ENCODE peak calls at places on chromosomes 2 and 18, in seven cellular contexts. One of them, this sample, is unnamed.

GRCh38 chr2:232352511-232353091 is 25.9 kb upstream of the ALPP start:
- DNase-seq in foreskin fibroblast: no peak
- DNase-seq in KG1: no peak
- DNase-seq in AG08396: no peak
- DNase-seq in activated CD8-positive, alpha-beta memory T cell treated with anti-CD3 and anti-CD28 coated beads, Interleukin-2, amount 50 U/mL, for 48 hours: no peak
- DNase-seq in right lobe of liver: no peak
- DNase-seq in ACHN: no peak
- DNase-seq in this sample: no peak

GRCh38 chr2:102159295-102159694 is 16.7 kb downstream of the IL1R1 start:
- DNase-seq in AG08396: no peak
- DNase-seq in KG1: no peak
- DNase-seq in activated CD8-positive, alpha-beta memory T cell treated with anti-CD3 and anti-CD28 coated beads, Interleukin-2, amount 50 U/mL, for 48 hours: no peak
- DNase-seq in right lobe of liver: no peak
- DNase-seq in foreskin fibroblast: peak; percentile 36
- DNase-seq in ACHN: no peak
- DNase-seq in this sample: no peak

GRCh38 chr2:98293003-98293402 is 53.3 kb upstream of the CNGA3 start:
- DNase-seq in activated CD8-positive, alpha-beta memory T cell treated with anti-CD3 and anti-CD28 coated beads, Interleukin-2, amount 50 U/mL, for 48 hours: no peak
- DNase-seq in AG08396: no peak
- DNase-seq in ACHN: no peak
- DNase-seq in right lobe of liver: no peak
- DNase-seq in foreskin fibroblast: no peak
- DNase-seq in KG1: no peak
- DNase-seq in this sample: no peak

GRCh38 chr2:99573624-99574251 is 83.9 kb upstream of the REV1 start:
- DNase-seq in right lobe of liver: no peak
- DNase-seq in activated CD8-positive, alpha-beta memory T cell treated with anti-CD3 and anti-CD28 coated beads, Interleukin-2, amount 50 U/mL, for 48 hours: no peak
- DNase-seq in AG08396: no peak
- DNase-seq in ACHN: no peak
- DNase-seq in foreskin fibroblast: no peak
- DNase-seq in KG1: no peak
- DNase-seq in this sample: no peak

GRCh38 chr2:203909192-203909945 is 27.2 kb upstream of the ICOS start:
- DNase-seq in KG1: no peak
- DNase-seq in foreskin fibroblast: peak; percentile 71
- DNase-seq in AG08396: peak; percentile 72
- DNase-seq in ACHN: peak; percentile 49
- DNase-seq in activated CD8-positive, alpha-beta memory T cell treated with anti-CD3 and anti-CD28 coated beads, Interleukin-2, amount 50 U/mL, for 48 hours: no peak
- DNase-seq in right lobe of liver: no peak
- DNase-seq in this sample: peak; percentile 15

GRCh38 chr2:158745067-158745865 is 49.9 kb upstream of the DAPL1 start:
- DNase-seq in AG08396: peak; percentile 25
- DNase-seq in ACHN: peak; percentile 70
- DNase-seq in KG1: peak; percentile 20
- DNase-seq in foreskin fibroblast: peak; percentile 39
- DNase-seq in right lobe of liver: peak; percentile 58
- DNase-seq in activated CD8-positive, alpha-beta memory T cell treated with anti-CD3 and anti-CD28 coated beads, Interleukin-2, amount 50 U/mL, for 48 hours: no peak
- DNase-seq in this sample: peak; percentile 69

GRCh38 chr2:132253496-132254305 is 91.9 kb upstream of the ANKRD30BL start:
- DNase-seq in activated CD8-positive, alpha-beta memory T cell treated with anti-CD3 and anti-CD28 coated beads, Interleukin-2, amount 50 U/mL, for 48 hours: no peak
- DNase-seq in KG1: no peak
- DNase-seq in AG08396: no peak
- DNase-seq in right lobe of liver: no peak
- DNase-seq in ACHN: no peak
- DNase-seq in foreskin fibroblast: no peak
- DNase-seq in this sample: no peak

GRCh38 chr2:189210250-189211075 is 30.9 kb upstream of the COL5A2 start:
- DNase-seq in AG08396: peak; percentile 64
- DNase-seq in right lobe of liver: no peak
- DNase-seq in ACHN: peak; percentile 81
- DNase-seq in KG1: no peak
- DNase-seq in activated CD8-positive, alpha-beta memory T cell treated with anti-CD3 and anti-CD28 coated beads, Interleukin-2, amount 50 U/mL, for 48 hours: no peak
- DNase-seq in foreskin fibroblast: peak; percentile 88
- DNase-seq in this sample: peak; percentile 91

GRCh38 chr2:190432567-190433231 is 24.5 kb downstream of the MFSD6 start:
- DNase-seq in right lobe of liver: no peak
- DNase-seq in AG08396: no peak
- DNase-seq in ACHN: no peak
- DNase-seq in KG1: no peak
- DNase-seq in activated CD8-positive, alpha-beta memory T cell treated with anti-CD3 and anti-CD28 coated beads, Interleukin-2, amount 50 U/mL, for 48 hours: no peak
- DNase-seq in foreskin fibroblast: no peak
- DNase-seq in this sample: no peak

GRCh38 chr18:13914756-13915155 is 580 bp downstream of the MC2R start:
- DNase-seq in ACHN: no peak
- DNase-seq in KG1: no peak
- DNase-seq in AG08396: no peak
- DNase-seq in right lobe of liver: no peak
- DNase-seq in activated CD8-positive, alpha-beta memory T cell treated with anti-CD3 and anti-CD28 coated beads, Interleukin-2, amount 50 U/mL, for 48 hours: no peak
- DNase-seq in foreskin fibroblast: no peak
- DNase-seq in this sample: no peak

GRCh38 chr2:151999058-151999457 is 99.8 kb downstream of the CACNB4 start:
- DNase-seq in activated CD8-positive, alpha-beta memory T cell treated with anti-CD3 and anti-CD28 coated beads, Interleukin-2, amount 50 U/mL, for 48 hours: peak; percentile 65
- DNase-seq in KG1: no peak
- DNase-seq in foreskin fibroblast: peak; percentile 29
- DNase-seq in AG08396: peak; percentile 61
- DNase-seq in ACHN: peak; percentile 57
- DNase-seq in right lobe of liver: peak; percentile 53
- DNase-seq in this sample: peak; percentile 26

GRCh38 chr2:44348385-44348784 is 12.9 kb downstream of the PREPL start:
- DNase-seq in AG08396: peak; percentile 39
- DNase-seq in right lobe of liver: no peak
- DNase-seq in ACHN: no peak
- DNase-seq in KG1: no peak
- DNase-seq in foreskin fibroblast: peak; percentile 34
- DNase-seq in activated CD8-positive, alpha-beta memory T cell treated with anti-CD3 and anti-CD28 coated beads, Interleukin-2, amount 50 U/mL, for 48 hours: no peak
- DNase-seq in this sample: no peak

GRCh38 chr2:143581989-143582719 is 452.9 kb downstream of the ARHGAP15 start:
- DNase-seq in KG1: no peak
- DNase-seq in ACHN: peak; percentile 5
- DNase-seq in right lobe of liver: no peak
- DNase-seq in AG08396: no peak
- DNase-seq in activated CD8-positive, alpha-beta memory T cell treated with anti-CD3 and anti-CD28 coated beads, Interleukin-2, amount 50 U/mL, for 48 hours: no peak
- DNase-seq in foreskin fibroblast: peak; percentile 14
- DNase-seq in this sample: peak; percentile 1

GRCh38 chr2:210445116-210445707 is 31.3 kb downstream of the LANCL1 start:
- DNase-seq in foreskin fibroblast: no peak
- DNase-seq in KG1: peak; percentile 4
- DNase-seq in activated CD8-positive, alpha-beta memory T cell treated with anti-CD3 and anti-CD28 coated beads, Interleukin-2, amount 50 U/mL, for 48 hours: no peak
- DNase-seq in ACHN: peak; percentile 47
- DNase-seq in AG08396: peak; percentile 26
- DNase-seq in right lobe of liver: no peak
- DNase-seq in this sample: peak; percentile 36

GRCh38 chr2:70518557-70518956 is 35.1 kb downstream of the TGFA start:
- DNase-seq in ACHN: no peak
- DNase-seq in activated CD8-positive, alpha-beta memory T cell treated with anti-CD3 and anti-CD28 coated beads, Interleukin-2, amount 50 U/mL, for 48 hours: no peak
- DNase-seq in foreskin fibroblast: no peak
- DNase-seq in AG08396: no peak
- DNase-seq in KG1: no peak
- DNase-seq in right lobe of liver: no peak
- DNase-seq in this sample: no peak

GRCh38 chr2:31240406-31241365 is 6.7 kb downstream of the EHD3 start:
- DNase-seq in foreskin fibroblast: no peak
- DNase-seq in right lobe of liver: peak; percentile 36
- DNase-seq in KG1: no peak
- DNase-seq in AG08396: no peak
- DNase-seq in ACHN: no peak
- DNase-seq in activated CD8-positive, alpha-beta memory T cell treated with anti-CD3 and anti-CD28 coated beads, Interleukin-2, amount 50 U/mL, for 48 hours: peak; percentile 22
- DNase-seq in this sample: no peak

GRCh38 chr2:231524477-231525247 is 5.6 kb downstream of the NMUR1 start:
- DNase-seq in KG1: no peak
- DNase-seq in AG08396: no peak
- DNase-seq in activated CD8-positive, alpha-beta memory T cell treated with anti-CD3 and anti-CD28 coated beads, Interleukin-2, amount 50 U/mL, for 48 hours: no peak
- DNase-seq in ACHN: no peak
- DNase-seq in right lobe of liver: no peak
- DNase-seq in foreskin fibroblast: no peak
- DNase-seq in this sample: no peak

GRCh38 chr2:205288681-205289080 is 393.6 kb upstream of the NRP2 start:
- DNase-seq in AG08396: no peak
- DNase-seq in ACHN: no peak
- DNase-seq in KG1: no peak
- DNase-seq in foreskin fibroblast: no peak
- DNase-seq in activated CD8-positive, alpha-beta memory T cell treated with anti-CD3 and anti-CD28 coated beads, Interleukin-2, amount 50 U/mL, for 48 hours: no peak
- DNase-seq in right lobe of liver: no peak
- DNase-seq in this sample: peak; percentile 52

GRCh38 chr2:236204953-236205352 is 36.8 kb upstream of the GBX2 start:
- DNase-seq in right lobe of liver: no peak
- DNase-seq in activated CD8-positive, alpha-beta memory T cell treated with anti-CD3 and anti-CD28 coated beads, Interleukin-2, amount 50 U/mL, for 48 hours: no peak
- DNase-seq in ACHN: no peak
- DNase-seq in KG1: no peak
- DNase-seq in foreskin fibroblast: no peak
- DNase-seq in AG08396: no peak
- DNase-seq in this sample: no peak

GRCh38 chr2:111226797-111227700 is 106.3 kb downstream of the BCL2L11 start:
- DNase-seq in KG1: no peak
- DNase-seq in foreskin fibroblast: peak; percentile 13
- DNase-seq in ACHN: no peak
- DNase-seq in right lobe of liver: no peak
- DNase-seq in activated CD8-positive, alpha-beta memory T cell treated with anti-CD3 and anti-CD28 coated beads, Interleukin-2, amount 50 U/mL, for 48 hours: no peak
- DNase-seq in AG08396: no peak
- DNase-seq in this sample: peak; percentile 11

GRCh38 chr2:102717308-102718018 is 44.4 kb upstream of the TMEM182 start:
- DNase-seq in ACHN: no peak
- DNase-seq in activated CD8-positive, alpha-beta memory T cell treated with anti-CD3 and anti-CD28 coated beads, Interleukin-2, amount 50 U/mL, for 48 hours: no peak
- DNase-seq in foreskin fibroblast: peak; percentile 71
- DNase-seq in AG08396: peak; percentile 53
- DNase-seq in KG1: no peak
- DNase-seq in right lobe of liver: no peak
- DNase-seq in this sample: no peak

GRCh38 chr2:23569761-23570383 is 184.9 kb downstream of the KLHL29 start:
- DNase-seq in ACHN: no peak
- DNase-seq in foreskin fibroblast: no peak
- DNase-seq in KG1: no peak
- DNase-seq in AG08396: no peak
- DNase-seq in activated CD8-positive, alpha-beta memory T cell treated with anti-CD3 and anti-CD28 coated beads, Interleukin-2, amount 50 U/mL, for 48 hours: no peak
- DNase-seq in right lobe of liver: no peak
- DNase-seq in this sample: no peak

GRCh38 chr2:172098650-172099471 is 3.8 kb downstream of the DLX2 start:
- DNase-seq in KG1: no peak
- DNase-seq in activated CD8-positive, alpha-beta memory T cell treated with anti-CD3 and anti-CD28 coated beads, Interleukin-2, amount 50 U/mL, for 48 hours: peak; percentile 75
- DNase-seq in ACHN: peak; percentile 93
- DNase-seq in right lobe of liver: no peak
- DNase-seq in AG08396: peak; percentile 86
- DNase-seq in foreskin fibroblast: peak; percentile 76
- DNase-seq in this sample: peak; percentile 93